ENCODE peak calls at places on chromosomes 6 and 20, in seven cellular contexts. One of them, this sample, is unnamed.

GRCh38 chr6:26555505-26556262 is 17.5 kb downstream of the HMGN4 start:
- DNase-seq in foreskin keratinocyte: no peak
- DNase-seq in fibroblast of mammary gland: peak
- DNase-seq in GM12864: no peak
- DNase-seq in tibial artery: no peak
- DNase-seq in mucosa of descending colon: no peak
- DNase-seq in heart right ventricle: no peak
- DNase-seq in this sample: no peak

GRCh38 chr6:62286470-62286843 is 432 bp upstream of the KHDRBS2 start:
- DNase-seq in foreskin keratinocyte: no peak
- DNase-seq in fibroblast of mammary gland: no peak
- DNase-seq in GM12864: no peak
- DNase-seq in tibial artery: no peak
- DNase-seq in mucosa of descending colon: no peak
- DNase-seq in heart right ventricle: no peak
- DNase-seq in this sample: no peak

GRCh38 chr20:24503352-24503931 is 34.0 kb downstream of the SYNDIG1 start:
- DNase-seq in foreskin keratinocyte: no peak
- DNase-seq in fibroblast of mammary gland: peak
- DNase-seq in GM12864: no peak
- DNase-seq in tibial artery: no peak
- DNase-seq in mucosa of descending colon: no peak
- DNase-seq in heart right ventricle: peak
- DNase-seq in this sample: peak

GRCh38 chr6:79763301-79763700 is 132.2 kb downstream of the SH3BGRL2 start:
- DNase-seq in foreskin keratinocyte: no peak
- DNase-seq in fibroblast of mammary gland: no peak
- DNase-seq in GM12864: no peak
- DNase-seq in tibial artery: no peak
- DNase-seq in mucosa of descending colon: no peak
- DNase-seq in heart right ventricle: no peak
- DNase-seq in this sample: no peak

GRCh38 chr6:165883851-165884640 is 221.0 kb upstream of the PDE10A start:
- DNase-seq in foreskin keratinocyte: no peak
- DNase-seq in fibroblast of mammary gland: peak
- DNase-seq in GM12864: no peak
- DNase-seq in tibial artery: no peak
- DNase-seq in mucosa of descending colon: no peak
- DNase-seq in heart right ventricle: no peak
- DNase-seq in this sample: no peak

GRCh38 chr20:50464026-50464724 is 46.0 kb upstream of the PTPN1 start:
- DNase-seq in foreskin keratinocyte: no peak
- DNase-seq in fibroblast of mammary gland: peak
- DNase-seq in GM12864: no peak
- DNase-seq in tibial artery: no peak
- DNase-seq in mucosa of descending colon: peak
- DNase-seq in heart right ventricle: peak
- DNase-seq in this sample: peak

GRCh38 chr6:136486357-136486756 is 63.9 kb downstream of the MAP7 start:
- DNase-seq in foreskin keratinocyte: no peak
- DNase-seq in fibroblast of mammary gland: no peak
- DNase-seq in GM12864: no peak
- DNase-seq in tibial artery: no peak
- DNase-seq in mucosa of descending colon: no peak
- DNase-seq in heart right ventricle: peak
- DNase-seq in this sample: no peak

GRCh38 chr6:39420300-39421265 is 98.1 kb upstream of the KCNK16 start:
- DNase-seq in foreskin keratinocyte: no peak
- DNase-seq in fibroblast of mammary gland: no peak
- DNase-seq in GM12864: no peak
- DNase-seq in tibial artery: peak
- DNase-seq in mucosa of descending colon: no peak
- DNase-seq in heart right ventricle: peak
- DNase-seq in this sample: no peak

GRCh38 chr6:166989427-166990034 is 9.7 kb upstream of the CEP43 start:
- DNase-seq in foreskin keratinocyte: no peak
- DNase-seq in fibroblast of mammary gland: peak
- DNase-seq in GM12864: peak
- DNase-seq in tibial artery: no peak
- DNase-seq in mucosa of descending colon: no peak
- DNase-seq in heart right ventricle: peak
- DNase-seq in this sample: peak

GRCh38 chr20:23995905-23996666 is 7.5 kb upstream of the GGTLC1 start:
- DNase-seq in foreskin keratinocyte: no peak
- DNase-seq in fibroblast of mammary gland: peak
- DNase-seq in GM12864: no peak
- DNase-seq in tibial artery: no peak
- DNase-seq in mucosa of descending colon: peak
- DNase-seq in heart right ventricle: peak
- DNase-seq in this sample: peak

GRCh38 chr6:72132425-72132824 is 246.1 kb downstream of the RIMS1 start:
- DNase-seq in foreskin keratinocyte: peak
- DNase-seq in fibroblast of mammary gland: no peak
- DNase-seq in GM12864: no peak
- DNase-seq in tibial artery: no peak
- DNase-seq in mucosa of descending colon: no peak
- DNase-seq in heart right ventricle: no peak
- DNase-seq in this sample: no peak

GRCh38 chr20:20322912-20323311 is 45.0 kb upstream of the INSM1 start:
- DNase-seq in foreskin keratinocyte: no peak
- DNase-seq in fibroblast of mammary gland: no peak
- DNase-seq in GM12864: no peak
- DNase-seq in tibial artery: no peak
- DNase-seq in mucosa of descending colon: no peak
- DNase-seq in heart right ventricle: no peak
- DNase-seq in this sample: no peak

GRCh38 chr20:44615876-44616603 is 33.7 kb downstream of the PKIG start:
- DNase-seq in foreskin keratinocyte: no peak
- DNase-seq in fibroblast of mammary gland: no peak
- DNase-seq in GM12864: no peak
- DNase-seq in tibial artery: no peak
- DNase-seq in mucosa of descending colon: no peak
- DNase-seq in heart right ventricle: no peak
- DNase-seq in this sample: no peak

GRCh38 chr6:1247894-1248293 is 64.0 kb upstream of the FOXQ1 start:
- DNase-seq in foreskin keratinocyte: no peak
- DNase-seq in fibroblast of mammary gland: no peak
- DNase-seq in GM12864: no peak
- DNase-seq in tibial artery: no peak
- DNase-seq in mucosa of descending colon: no peak
- DNase-seq in heart right ventricle: no peak
- DNase-seq in this sample: no peak

GRCh38 chr20:10853176-10853575 is 179.4 kb upstream of the JAG1 start:
- DNase-seq in foreskin keratinocyte: no peak
- DNase-seq in fibroblast of mammary gland: peak
- DNase-seq in GM12864: no peak
- DNase-seq in tibial artery: no peak
- DNase-seq in mucosa of descending colon: no peak
- DNase-seq in heart right ventricle: no peak
- DNase-seq in this sample: no peak

GRCh38 chr6:15063253-15063853 is 182.5 kb upstream of the JARID2 start:
- DNase-seq in foreskin keratinocyte: peak
- DNase-seq in fibroblast of mammary gland: peak
- DNase-seq in GM12864: no peak
- DNase-seq in tibial artery: peak
- DNase-seq in mucosa of descending colon: peak
- DNase-seq in heart right ventricle: peak
- DNase-seq in this sample: no peak

GRCh38 chr6:73409395-73409794 is 14.8 kb downstream of the DDX43 start:
- DNase-seq in foreskin keratinocyte: no peak
- DNase-seq in fibroblast of mammary gland: no peak
- DNase-seq in GM12864: no peak
- DNase-seq in tibial artery: no peak
- DNase-seq in mucosa of descending colon: no peak
- DNase-seq in heart right ventricle: no peak
- DNase-seq in this sample: peak

GRCh38 chr6:159217595-159218275 is 48.5 kb downstream of the FNDC1 start:
- DNase-seq in foreskin keratinocyte: no peak
- DNase-seq in fibroblast of mammary gland: no peak
- DNase-seq in GM12864: no peak
- DNase-seq in tibial artery: no peak
- DNase-seq in mucosa of descending colon: no peak
- DNase-seq in heart right ventricle: no peak
- DNase-seq in this sample: peak

GRCh38 chr20:58573257-58573656 is 58.1 kb upstream of the APCDD1L start:
- DNase-seq in foreskin keratinocyte: no peak
- DNase-seq in fibroblast of mammary gland: no peak
- DNase-seq in GM12864: no peak
- DNase-seq in tibial artery: no peak
- DNase-seq in mucosa of descending colon: no peak
- DNase-seq in heart right ventricle: no peak
- DNase-seq in this sample: no peak

GRCh38 chr6:140833396-140833795 is 1299.3 kb upstream of the GJE1 start:
- DNase-seq in foreskin keratinocyte: no peak
- DNase-seq in fibroblast of mammary gland: no peak
- DNase-seq in GM12864: no peak
- DNase-seq in tibial artery: no peak
- DNase-seq in mucosa of descending colon: no peak
- DNase-seq in heart right ventricle: no peak
- DNase-seq in this sample: peak

GRCh38 chr20:57919059-57919458 is 209.2 kb upstream of the PMEPA1 start:
- DNase-seq in foreskin keratinocyte: no peak
- DNase-seq in fibroblast of mammary gland: no peak
- DNase-seq in GM12864: no peak
- DNase-seq in tibial artery: no peak
- DNase-seq in mucosa of descending colon: peak
- DNase-seq in heart right ventricle: no peak
- DNase-seq in this sample: no peak

GRCh38 chr6:130385059-130385695 is 19.4 kb downstream of the TMEM200A start:
- DNase-seq in foreskin keratinocyte: no peak
- DNase-seq in fibroblast of mammary gland: peak
- DNase-seq in GM12864: no peak
- DNase-seq in tibial artery: no peak
- DNase-seq in mucosa of descending colon: no peak
- DNase-seq in heart right ventricle: no peak
- DNase-seq in this sample: peak

GRCh38 chr6:151647871-151648639 is 154.2 kb downstream of the CCDC170 start:
- DNase-seq in foreskin keratinocyte: no peak
- DNase-seq in fibroblast of mammary gland: no peak
- DNase-seq in GM12864: no peak
- DNase-seq in tibial artery: no peak
- DNase-seq in mucosa of descending colon: no peak
- DNase-seq in heart right ventricle: no peak
- DNase-seq in this sample: peak
- TF ChIP-seq CTCF in foreskin keratinocyte: peak
- TF ChIP-seq CTCF in fibroblast of mammary gland: peak
- TF ChIP-seq CTCF in GM12864: peak
- TF ChIP-seq CTCF in tibial artery: no peak
- TF ChIP-seq CTCF in mucosa of descending colon: no peak
- TF ChIP-seq CTCF in heart right ventricle: no peak
- TF ChIP-seq CTCF in this sample: peak

GRCh38 chr6:32147401-32148132 is 4.2 kb downstream of the PRRT1 start:
- DNase-seq in foreskin keratinocyte: no peak
- DNase-seq in fibroblast of mammary gland: no peak
- DNase-seq in GM12864: no peak
- DNase-seq in tibial artery: no peak
- DNase-seq in mucosa of descending colon: no peak
- DNase-seq in heart right ventricle: no peak
- DNase-seq in this sample: no peak
- TF ChIP-seq CTCF in foreskin keratinocyte: no peak
- TF ChIP-seq CTCF in fibroblast of mammary gland: no peak
- TF ChIP-seq CTCF in GM12864: peak
- TF ChIP-seq CTCF in tibial artery: no peak
- TF ChIP-seq CTCF in mucosa of descending colon: no peak
- TF ChIP-seq CTCF in heart right ventricle: no peak
- TF ChIP-seq CTCF in this sample: no peak

DNA sequence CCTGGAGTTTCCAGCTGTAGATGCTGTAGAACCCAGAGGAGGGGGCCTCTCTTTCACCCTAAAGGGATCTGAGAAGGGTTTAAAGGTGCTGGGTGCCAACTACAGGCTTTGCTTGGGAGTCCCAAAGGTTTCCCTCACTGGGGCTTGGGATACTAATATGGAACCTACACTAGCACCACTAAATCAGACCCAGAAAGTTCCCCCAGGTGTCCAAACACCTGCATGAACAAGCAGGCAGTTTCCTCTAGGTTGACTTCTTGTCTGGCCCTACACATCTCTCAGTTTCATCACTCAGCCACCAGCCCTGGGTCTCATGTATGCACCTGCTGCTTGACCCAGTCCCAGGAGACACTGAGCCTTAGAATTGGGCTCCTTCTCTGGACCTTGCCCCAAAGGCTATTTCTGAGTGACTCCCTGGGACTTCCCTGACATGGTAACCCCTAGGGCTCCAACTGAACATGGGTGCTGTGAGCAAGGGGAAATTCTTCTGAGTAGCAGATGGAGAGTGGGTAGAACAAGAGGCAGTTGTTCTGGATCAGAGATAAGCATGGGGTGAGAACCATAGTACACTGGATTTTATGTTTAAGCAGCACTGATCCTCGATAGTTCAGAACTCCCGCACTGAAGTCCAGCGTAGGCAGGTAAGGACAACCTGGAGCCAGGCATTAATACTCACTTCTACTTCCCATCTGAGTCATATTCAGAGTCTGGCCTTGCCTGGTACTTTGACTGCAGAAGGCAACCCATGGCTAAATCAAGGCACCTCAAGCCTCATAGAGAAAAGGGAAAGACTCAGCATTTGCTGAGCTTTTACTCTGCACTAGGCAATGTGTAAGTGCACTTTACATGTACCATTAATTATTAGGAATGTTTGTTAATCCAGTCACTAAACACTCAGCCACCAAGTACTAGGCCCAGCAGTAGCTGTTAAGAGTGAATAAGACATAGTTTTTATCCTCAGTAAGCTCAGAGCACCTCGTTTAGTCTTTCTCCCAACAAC is 16.8 kb downstream of the BCL2L1 start:
- DNase-seq in foreskin keratinocyte: no peak
- DNase-seq in fibroblast of mammary gland: no peak
- DNase-seq in GM12864: no peak
- DNase-seq in tibial artery: no peak
- DNase-seq in mucosa of descending colon: no peak
- DNase-seq in heart right ventricle: no peak
- DNase-seq in this sample: no peak
- TF ChIP-seq CTCF in foreskin keratinocyte: no peak
- TF ChIP-seq CTCF in fibroblast of mammary gland: no peak
- TF ChIP-seq CTCF in GM12864: peak
- TF ChIP-seq CTCF in tibial artery: no peak
- TF ChIP-seq CTCF in mucosa of descending colon: no peak
- TF ChIP-seq CTCF in heart right ventricle: no peak
- TF ChIP-seq CTCF in this sample: no peak

DNA sequence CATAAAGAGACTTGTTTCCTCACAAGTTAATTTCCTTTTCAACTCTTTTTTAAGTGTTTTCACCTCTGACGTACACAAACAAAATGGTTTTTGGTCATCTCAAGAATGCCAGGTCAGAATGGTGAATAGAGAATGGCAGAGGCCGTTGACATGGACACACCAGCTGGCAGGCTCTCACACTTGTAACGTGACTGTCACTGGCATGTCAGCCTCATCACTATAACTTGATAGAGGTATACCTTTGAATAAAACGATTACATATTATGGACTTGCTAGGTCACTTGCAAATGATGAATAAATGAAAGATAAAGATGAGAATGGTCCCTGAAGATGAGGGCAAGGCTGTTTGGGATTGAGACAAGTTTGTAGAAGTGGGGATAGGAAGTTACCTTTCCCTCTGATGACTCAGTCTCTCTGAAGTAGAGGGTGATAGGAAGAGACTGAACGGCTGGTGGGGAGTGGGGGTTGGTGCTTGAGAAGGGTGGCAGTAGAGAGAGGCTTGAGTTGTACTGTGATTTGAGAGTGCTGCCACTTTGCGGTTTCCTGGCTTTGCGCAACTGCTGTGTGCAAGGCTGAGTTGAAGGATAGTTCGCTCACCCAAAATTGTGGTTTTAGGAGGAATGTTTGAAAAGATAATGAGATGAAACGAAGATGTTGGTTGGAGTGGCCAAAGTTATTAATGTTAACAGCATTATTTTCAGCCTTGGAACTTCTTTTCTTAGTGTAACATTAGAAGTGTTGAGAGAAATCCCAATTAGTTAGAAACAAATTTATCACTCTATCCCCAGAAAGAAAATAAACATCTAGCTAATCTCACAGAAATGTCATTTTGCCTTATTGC is 30.3 kb downstream of the TBPL1 start:
- DNase-seq in foreskin keratinocyte: no peak
- DNase-seq in fibroblast of mammary gland: no peak
- DNase-seq in GM12864: no peak
- DNase-seq in tibial artery: no peak
- DNase-seq in mucosa of descending colon: no peak
- DNase-seq in heart right ventricle: no peak
- DNase-seq in this sample: peak
- TF ChIP-seq CTCF in foreskin keratinocyte: no peak
- TF ChIP-seq CTCF in fibroblast of mammary gland: no peak
- TF ChIP-seq CTCF in GM12864: no peak
- TF ChIP-seq CTCF in tibial artery: no peak
- TF ChIP-seq CTCF in mucosa of descending colon: no peak
- TF ChIP-seq CTCF in heart right ventricle: no peak
- TF ChIP-seq CTCF in this sample: no peak

This sample was measured in fibroblast of the aortic adventitia.